ENCODE peak calls at places on chromosomes 1 and 21, in five cellular contexts. F is NCI-H226, C is C1 segment of cervical spinal cord, Z is heart left ventricle, V is HT-29. U is an unnamed sample.

GRCh38 chr1:109768700-109769325 is 5.1 kb upstream of the EPS8L3 start:
- DNase-seq in V (no peak), Z (no peak), C (no peak), F (no peak), U (peak)

GRCh38 chr21:17387030-17387617 is 125.7 kb upstream of the CXADR start:
- DNase-seq in Z (no peak), C (no peak), F (peak), V (peak), U (no peak)

GRCh38 chr1:2413495-2414296 is 1.3 kb upstream of the PEX10 start:
- DNase-seq in Z (peak), F (no peak), C (no peak), V (peak), U (no peak)

GRCh38 chr1:231590453-231591198 is 36.0 kb upstream of the DISC1 start:
- DNase-seq in C (no peak), V (peak), Z (no peak), F (peak), U (no peak)

GRCh38 chr1:231679109-231679508 is 52.5 kb downstream of the DISC1 start:
- DNase-seq in V (no peak), C (no peak), Z (no peak), F (peak), U (no peak)

GRCh38 chr1:218415726-218416125 is 70.6 kb downstream of the TGFB2 start:
- DNase-seq in F (no peak), V (no peak), C (no peak), Z (no peak), U (no peak)

GRCh38 chr1:151968058-151968457 is 25.6 kb downstream of the S100A10 start:
- DNase-seq in C (no peak), F (peak), Z (no peak), V (peak), U (no peak)

GRCh38 chr1:203686091-203686632 is 59.5 kb downstream of the ATP2B4 start:
- DNase-seq in Z (no peak), F (no peak), C (no peak), V (no peak), U (no peak)

GRCh38 chr1:184562801-184563200 is 176.0 kb downstream of the C1orf21 start:
- DNase-seq in Z (no peak), F (no peak), C (no peak), V (no peak), U (no peak)

GRCh38 chr1:975896-976683 is 5.8 kb downstream of the PERM1 start:
- DNase-seq in C (no peak), F (peak), Z (peak), V (peak), U (peak)

GRCh38 chr1:54603241-54603640 is 20.1 kb downstream of the FAM151A start:
- DNase-seq in F (no peak), V (no peak), C (no peak), Z (no peak), U (no peak)

GRCh38 chr21:45112371-45112770 is 38.0 kb downstream of the ADARB1 start:
- DNase-seq in Z (no peak), F (peak), C (no peak), V (no peak), U (no peak)

GRCh38 chr21:40143822-40144525 is 276.7 kb downstream of the PCP4 start:
- DNase-seq in Z (no peak), F (no peak), V (peak), C (no peak), U (no peak)

GRCh38 chr1:221840511-221841243 is 98.8 kb upstream of the DUSP10 start:
- DNase-seq in Z (no peak), V (no peak), C (no peak), F (no peak), U (peak)

GRCh38 chr21:46005081-46005480 is 23.5 kb downstream of the COL6A1 start:
- DNase-seq in C (no peak), V (no peak), F (no peak), Z (no peak), U (peak)

GRCh38 chr1:185960377-185961151 is 226.4 kb downstream of the HMCN1 start:
- DNase-seq in F (no peak), V (no peak), C (no peak), Z (no peak), U (no peak)

GRCh38 chr21:34582506-34583150 is 32.3 kb downstream of the RCAN1 start:
- DNase-seq in C (no peak), V (peak), F (peak), Z (no peak), U (no peak)

GRCh38 chr1:147201786-147202185 is 23.4 kb downstream of the FMO5 start:
- DNase-seq in F (no peak), C (no peak), V (no peak), Z (no peak), U (no peak)

GRCh38 chr1:71428029-71428428 is 347.2 kb upstream of the ZRANB2 start:
- DNase-seq in F (no peak), C (no peak), V (no peak), Z (no peak), U (no peak)

GRCh38 chr1:184465489-184466146 is 78.8 kb downstream of the C1orf21 start:
- DNase-seq in F (no peak), V (no peak), Z (no peak), C (no peak), U (no peak)

GRCh38 chr1:159091547-159092397 is 15.2 kb upstream of the AIM2 start:
- DNase-seq in F (peak), V (no peak), C (no peak), Z (no peak), U (no peak)